ENCODE peak calls at places on chromosomes 1 and 21, in nine cellular contexts. B, A, F, S, Q, L, O, T and P are unnamed samples.

GRCh38 chr21:17370750-17371325 is 142.0 kb upstream of the CXADR start:
- DNase-seq in B (no peak), A (no peak), F (no peak), S (no peak), Q (no peak), L (no peak), O (no peak), T (no peak), P (no peak)

GRCh38 chr1:92754000-92754787 is 30.7 kb downstream of the EVI5 start:
- DNase-seq in B (no peak), A (no peak), F (no peak), S (no peak), Q (no peak), L (peak; percentile 41), O (no peak), T (no peak), P (no peak)

GRCh38 chr1:2412773-2413494 is 570 bp upstream of the PEX10 start:
- DNase-seq in B (peak; percentile 94), A (peak; percentile 48), F (no peak), S (no peak), Q (no peak), L (no peak), O (peak; percentile 57), T (no peak), P (no peak)

GRCh38 chr1:244210884-244211558 is 159.9 kb downstream of the ZBTB18 start:
- DNase-seq in B (no peak), A (no peak), F (no peak), S (no peak), Q (peak; percentile 88), L (no peak), O (no peak), T (no peak), P (no peak)

GRCh38 chr1:193014354-193014753 is 44.8 kb downstream of the UCHL5 start:
- DNase-seq in B (no peak), A (no peak), F (no peak), S (no peak), Q (no peak), L (no peak), O (no peak), T (no peak), P (no peak)

GRCh38 chr21:31410763-31411278 is 66.8 kb upstream of the TIAM1 start:
- DNase-seq in B (no peak), A (no peak), F (no peak), S (no peak), Q (no peak), L (no peak), O (no peak), T (no peak), P (no peak)

GRCh38 chr1:27397106-27397505 is 4.7 kb downstream of the GPR3 start:
- DNase-seq in B (no peak), A (no peak), F (no peak), S (no peak), Q (no peak), L (no peak), O (no peak), T (no peak), P (no peak)

GRCh38 chr1:68175621-68176398 is 56.5 kb downstream of the WLS start:
- DNase-seq in B (no peak), A (no peak), F (no peak), S (no peak), Q (no peak), L (no peak), O (no peak), T (no peak), P (no peak)

GRCh38 chr1:232751393-232752140 is 53.6 kb upstream of the MAP10 start:
- DNase-seq in B (no peak), A (no peak), F (no peak), S (no peak), Q (no peak), L (no peak), O (no peak), T (no peak), P (no peak)

GRCh38 chr1:107877092-107877491 is 87.9 kb downstream of the VAV3 start:
- DNase-seq in B (no peak), A (no peak), F (no peak), S (no peak), Q (no peak), L (peak; percentile 7), O (peak; percentile 91), T (no peak), P (no peak)

GRCh38 chr1:59185163-59185855 is 111.6 kb upstream of the FGGY start:
- DNase-seq in B (peak; percentile 42), A (no peak), F (no peak), S (no peak), Q (no peak), L (no peak), O (no peak), T (no peak), P (no peak)
- H3K27ac ChIP-seq in B (no peak overlapping the region), A (no peak overlapping the region), F (no peak overlapping the region), S (no peak overlapping the region), Q (no peak overlapping the region), L (no peak overlapping the region), O (no peak overlapping the region), T (no peak overlapping the region), P (no peak overlapping the region)

GRCh38 chr1:183456826-183457225 is 15.5 kb upstream of the SMG7 start:
- DNase-seq in B (no peak), A (no peak), F (no peak), S (no peak), Q (no peak), L (no peak), O (no peak), T (no peak), P (no peak)

GRCh38 chr1:183457449-183457848 is 14.8 kb upstream of the SMG7 start:
- DNase-seq in B (no peak), A (no peak), F (no peak), S (no peak), Q (no peak), L (no peak), O (no peak), T (no peak), P (no peak)

GRCh38 chr1:183461350-183461749 is 10.9 kb upstream of the SMG7 start:
- DNase-seq in B (no peak), A (no peak), F (no peak), S (no peak), Q (no peak), L (peak; percentile 53), O (peak; percentile 37), T (no peak), P (no peak)

DNA sequence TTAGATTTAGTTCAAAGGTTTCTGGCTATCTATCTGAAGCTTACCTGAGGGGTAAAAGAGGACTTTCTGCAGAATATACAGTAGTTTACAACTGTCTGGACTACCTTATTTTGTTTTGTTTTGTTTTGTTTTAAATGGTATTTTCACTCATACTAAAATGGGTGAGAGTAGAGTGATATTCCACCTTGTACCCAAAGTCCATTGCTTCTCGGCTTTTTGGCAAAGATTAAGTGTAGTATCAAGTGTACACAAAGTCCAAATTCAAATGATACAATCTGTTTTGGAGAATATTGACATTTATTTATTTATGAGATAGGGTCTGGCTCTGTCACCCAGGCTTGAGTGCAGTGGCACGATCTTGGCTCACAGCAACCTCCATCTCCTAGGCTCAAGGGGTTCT is 11.7 kb upstream of the SMG7 start:
- DNase-seq in B (no peak), A (no peak), F (no peak), S (no peak), Q (no peak), L (no peak), O (no peak), T (no peak), P (no peak)
- H3K27ac ChIP-seq in B (no peak overlapping the region), A (no peak overlapping the region), F (no peak overlapping the region), S (no peak overlapping the region), Q (peak overlapping the region; percentile 71), L (no peak overlapping the region), O (no peak overlapping the region), T (no peak overlapping the region), P (peak overlapping the region; percentile 66)

GRCh38 chr1:98053471-98054366 is 132.9 kb upstream of the DPYD start:
- DNase-seq in B (no peak), A (no peak), F (no peak), S (peak; percentile 56), Q (peak; percentile 81), L (peak; percentile 50), O (no peak), T (no peak), P (no peak)
- H3K27ac ChIP-seq in B (no peak overlapping the region), A (peak overlapping the region; percentile 91), F (peak overlapping the region; percentile 65), S (no peak overlapping the region), Q (no peak overlapping the region), L (peak overlapping the region; percentile 67), O (no peak overlapping the region), T (no peak overlapping the region), P (no peak overlapping the region)

GRCh38 chr1:59266180-59266926 is 30.5 kb upstream of the FGGY start:
- DNase-seq in B (no peak), A (no peak), F (no peak), S (no peak), Q (no peak), L (no peak), O (no peak), T (no peak), P (no peak)
- H3K27ac ChIP-seq in B (no peak overlapping the region), A (no peak overlapping the region), F (no peak overlapping the region), S (no peak overlapping the region), Q (no peak overlapping the region), L (no peak overlapping the region), O (no peak overlapping the region), T (no peak overlapping the region), P (no peak overlapping the region)

GRCh38 chr1:218349365-218350021 is 4.4 kb downstream of the TGFB2 start:
- DNase-seq in B (no peak), A (no peak), F (no peak), S (no peak), Q (no peak), L (no peak), O (no peak), T (no peak), P (no peak)
- H3K27ac ChIP-seq in B (peak overlapping the region; percentile 91), A (peak overlapping the region; percentile 97), F (peak overlapping the region; percentile 100), S (no peak overlapping the region), Q (no peak overlapping the region), L (no peak overlapping the region), O (no peak overlapping the region), T (no peak overlapping the region), P (no peak overlapping the region)

GRCh38 chr1:162712317-162713029 is 78.0 kb upstream of the HSD17B7 start:
- DNase-seq in B (no peak), A (no peak), F (no peak), S (no peak), Q (no peak), L (no peak), O (no peak), T (no peak), P (no peak)
- H3K27ac ChIP-seq in B (peak overlapping the region; percentile 64), A (no peak overlapping the region), F (no peak overlapping the region), S (no peak overlapping the region), Q (no peak overlapping the region), L (no peak overlapping the region), O (no peak overlapping the region), T (no peak overlapping the region), P (no peak overlapping the region)

GRCh38 chr1:84736445-84736844 is 46.2 kb upstream of the SSX2IP start:
- DNase-seq in B (no peak), A (no peak), F (no peak), S (no peak), Q (no peak), L (no peak), O (no peak), T (no peak), P (no peak)
- H3K27ac ChIP-seq in B (no peak overlapping the region), A (no peak overlapping the region), F (no peak overlapping the region), S (no peak overlapping the region), Q (no peak overlapping the region), L (no peak overlapping the region), O (no peak overlapping the region), T (no peak overlapping the region), P (no peak overlapping the region)